ENCODE peak calls at places on chromosomes 13 and 19, in six cellular contexts. One of them, this sample, is unnamed.

GRCh38 chr13:83220241-83220640 is 662.0 kb downstream of the SLITRK1 start:
- DNase-seq in HepG2: no peak
- DNase-seq in K562: no peak
- DNase-seq in GM12878: no peak
- DNase-seq in A549: no peak
- DNase-seq in endothelial cell of umbilical vein: no peak
- DNase-seq in this sample: no peak

GRCh38 chr13:48511621-48512232 is 21.2 kb downstream of the RCBTB2 start:
- DNase-seq in HepG2: no peak
- DNase-seq in K562: no peak
- DNase-seq in GM12878: no peak
- DNase-seq in A549: no peak
- DNase-seq in endothelial cell of umbilical vein: peak
- DNase-seq in this sample: no peak

GRCh38 chr19:46412034-46412982 is 1.1 kb downstream of the CCDC8 start:
- DNase-seq in HepG2: no peak
- DNase-seq in K562: no peak
- DNase-seq in GM12878: no peak
- DNase-seq in A549: no peak
- DNase-seq in endothelial cell of umbilical vein: no peak
- DNase-seq in this sample: no peak

GRCh38 chr19:30090476-30090875 is 148.4 kb downstream of the URI1 start:
- DNase-seq in HepG2: no peak
- DNase-seq in K562: no peak
- DNase-seq in GM12878: no peak
- DNase-seq in A549: no peak
- DNase-seq in endothelial cell of umbilical vein: no peak
- DNase-seq in this sample: no peak

GRCh38 chr13:53783466-53783865 is 754.9 kb downstream of the OLFM4 start:
- DNase-seq in HepG2: no peak
- DNase-seq in K562: no peak
- DNase-seq in GM12878: no peak
- DNase-seq in A549: no peak
- DNase-seq in endothelial cell of umbilical vein: no peak
- DNase-seq in this sample: no peak

GRCh38 chr13:74423434-74423833 is 289.2 kb upstream of the KLF12 start:
- DNase-seq in HepG2: no peak
- DNase-seq in K562: no peak
- DNase-seq in GM12878: no peak
- DNase-seq in A549: no peak
- DNase-seq in endothelial cell of umbilical vein: no peak
- DNase-seq in this sample: no peak

GRCh38 chr19:51027126-51027806 is 850 bp upstream of the KLK11 start:
- DNase-seq in HepG2: no peak
- DNase-seq in K562: no peak
- DNase-seq in GM12878: no peak
- DNase-seq in A549: no peak
- DNase-seq in endothelial cell of umbilical vein: no peak
- DNase-seq in this sample: no peak

GRCh38 chr13:37138169-37138568 is 32.7 kb upstream of the CSNK1A1L start:
- DNase-seq in HepG2: peak
- DNase-seq in K562: peak
- DNase-seq in GM12878: no peak
- DNase-seq in A549: peak
- DNase-seq in endothelial cell of umbilical vein: no peak
- DNase-seq in this sample: no peak

GRCh38 chr13:35966024-35966423 is 165.2 kb downstream of the DCLK1 start:
- DNase-seq in HepG2: no peak
- DNase-seq in K562: no peak
- DNase-seq in GM12878: no peak
- DNase-seq in A549: no peak
- DNase-seq in endothelial cell of umbilical vein: no peak
- DNase-seq in this sample: no peak

DNA sequence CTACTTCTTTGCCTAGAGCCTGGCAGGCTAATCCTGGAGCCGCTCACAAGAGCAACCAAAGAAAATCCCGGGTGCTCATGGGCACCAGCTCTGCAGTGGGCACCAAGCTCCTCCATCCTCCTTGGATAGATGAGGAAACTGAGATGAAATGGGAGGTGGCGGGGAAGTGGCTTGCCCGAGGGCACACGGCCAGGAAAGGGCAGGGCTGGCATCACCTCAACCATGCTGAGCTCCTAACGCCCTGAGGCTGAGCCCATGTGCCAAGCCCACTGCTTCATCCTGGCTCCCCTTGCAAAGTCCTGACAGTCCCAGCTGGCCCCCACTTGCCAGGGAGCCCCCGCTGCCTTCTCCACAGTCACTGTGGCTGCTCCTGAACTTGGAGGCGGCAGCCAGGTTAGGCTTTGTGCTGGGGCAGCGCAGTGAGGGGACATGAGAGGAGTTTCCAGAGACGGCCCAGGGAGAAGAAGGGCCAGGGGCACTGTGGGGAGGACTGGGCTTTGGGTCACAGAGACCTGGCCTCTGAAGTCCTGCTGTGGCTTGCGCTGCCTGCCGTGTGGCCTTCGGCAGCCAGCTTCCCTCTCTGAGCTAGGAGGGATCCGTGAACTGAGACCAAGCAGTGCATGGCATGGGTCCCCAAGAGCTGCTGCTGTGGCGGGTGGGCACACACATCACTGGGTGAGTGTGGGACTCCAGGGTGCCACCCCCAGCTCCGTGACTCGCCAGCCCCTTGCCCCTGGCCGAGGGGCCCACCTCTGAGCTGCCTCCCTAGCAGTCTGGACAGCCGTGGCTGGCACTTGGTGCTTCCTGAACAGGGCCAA is 17.5 kb downstream of the TMED1 start:
- DNase-seq in HepG2: no peak
- DNase-seq in K562: no peak
- DNase-seq in GM12878: no peak
- DNase-seq in A549: no peak
- DNase-seq in endothelial cell of umbilical vein: no peak
- DNase-seq in this sample: no peak
- TF ChIP-seq MAX in HepG2: no peak
- TF ChIP-seq MAX in K562: no peak
- TF ChIP-seq MAX in GM12878: no peak
- TF ChIP-seq MAX in A549: no peak
- TF ChIP-seq MAX in endothelial cell of umbilical vein: no peak
- TF ChIP-seq MAX in this sample: no peak

GRCh38 chr13:43304449-43304848 is 281.1 kb downstream of the DNAJC15 start:
- DNase-seq in HepG2: no peak
- DNase-seq in K562: no peak
- DNase-seq in GM12878: no peak
- DNase-seq in A549: no peak
- DNase-seq in endothelial cell of umbilical vein: no peak
- DNase-seq in this sample: no peak
- TF ChIP-seq MYC in HepG2: no peak
- TF ChIP-seq MYC in K562: no peak
- TF ChIP-seq MYC in GM12878: no peak
- TF ChIP-seq MYC in A549: no peak
- TF ChIP-seq MYC in endothelial cell of umbilical vein: no peak
- TF ChIP-seq MYC in this sample: no peak

GRCh38 chr19:48807590-48808308 is 3.1 kb downstream of the BCAT2 start:
- DNase-seq in HepG2: peak
- DNase-seq in K562: peak
- DNase-seq in GM12878: no peak
- DNase-seq in A549: peak
- DNase-seq in endothelial cell of umbilical vein: no peak
- DNase-seq in this sample: peak
- TF ChIP-seq CTCF in HepG2: peak
- TF ChIP-seq CTCF in K562: peak
- TF ChIP-seq CTCF in GM12878: peak
- TF ChIP-seq CTCF in A549: peak
- TF ChIP-seq CTCF in endothelial cell of umbilical vein: no peak
- TF ChIP-seq CTCF in this sample: no peak

DNA sequence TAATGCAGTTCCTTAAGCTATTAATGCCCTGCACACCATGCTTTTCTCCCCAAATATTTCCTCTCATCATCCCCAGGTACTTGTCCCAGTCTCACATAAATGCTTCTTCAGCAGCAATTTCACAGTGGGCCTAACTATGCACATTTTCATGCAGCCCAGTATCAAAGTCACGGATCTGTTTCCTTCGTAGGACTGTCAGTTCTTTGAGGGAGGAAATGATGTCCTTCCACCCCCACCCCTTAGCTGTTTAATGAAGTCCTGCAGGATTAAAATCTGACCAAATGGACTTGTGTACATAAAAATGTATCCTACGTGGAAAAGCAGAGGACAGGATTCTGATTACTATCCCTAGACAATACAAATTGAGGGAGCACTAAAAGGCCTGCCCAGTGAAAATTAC is 68.6 kb upstream of the ARGLU1 start:
- DNase-seq in HepG2: no peak
- DNase-seq in K562: no peak
- DNase-seq in GM12878: no peak
- DNase-seq in A549: no peak
- DNase-seq in endothelial cell of umbilical vein: no peak
- DNase-seq in this sample: no peak
- TF ChIP-seq MAX in HepG2: no peak
- TF ChIP-seq MAX in K562: no peak
- TF ChIP-seq MAX in GM12878: no peak
- TF ChIP-seq MAX in A549: no peak
- TF ChIP-seq MAX in endothelial cell of umbilical vein: no peak
- TF ChIP-seq MAX in this sample: no peak

GRCh38 chr13:110336108-110336507 is 29.0 kb downstream of the COL4A2 start:
- DNase-seq in HepG2: no peak
- DNase-seq in K562: no peak
- DNase-seq in GM12878: no peak
- DNase-seq in A549: no peak
- DNase-seq in endothelial cell of umbilical vein: no peak
- DNase-seq in this sample: no peak
- TF ChIP-seq MYC in HepG2: no peak
- TF ChIP-seq MYC in K562: no peak
- TF ChIP-seq MYC in GM12878: no peak
- TF ChIP-seq MYC in A549: no peak
- TF ChIP-seq MYC in endothelial cell of umbilical vein: no peak
- TF ChIP-seq MYC in this sample: no peak

GRCh38 chr19:5537870-5538269 is 29.9 kb downstream of the TINCR start:
- DNase-seq in HepG2: no peak
- DNase-seq in K562: no peak
- DNase-seq in GM12878: no peak
- DNase-seq in A549: no peak
- DNase-seq in endothelial cell of umbilical vein: no peak
- DNase-seq in this sample: no peak

GRCh38 chr19:5530701-5531100 is 37.1 kb downstream of the TINCR start:
- DNase-seq in HepG2: no peak
- DNase-seq in K562: no peak
- DNase-seq in GM12878: no peak
- DNase-seq in A549: no peak
- DNase-seq in endothelial cell of umbilical vein: no peak
- DNase-seq in this sample: no peak

GRCh38 chr19:5536337-5536894 is 31.3 kb downstream of the TINCR start:
- DNase-seq in HepG2: no peak
- DNase-seq in K562: peak
- DNase-seq in GM12878: no peak
- DNase-seq in A549: peak
- DNase-seq in endothelial cell of umbilical vein: no peak
- DNase-seq in this sample: no peak

GRCh38 chr19:5533257-5533656 is 34.5 kb downstream of the TINCR start:
- DNase-seq in HepG2: no peak
- DNase-seq in K562: no peak
- DNase-seq in GM12878: no peak
- DNase-seq in A549: no peak
- DNase-seq in endothelial cell of umbilical vein: no peak
- DNase-seq in this sample: no peak

GRCh38 chr19:5534787-5535586 is 32.8 kb downstream of the TINCR start:
- DNase-seq in HepG2: no peak
- DNase-seq in K562: peak
- DNase-seq in GM12878: no peak
- DNase-seq in A549: peak
- DNase-seq in endothelial cell of umbilical vein: no peak
- DNase-seq in this sample: peak
- TF ChIP-seq CTCF in HepG2: peak
- TF ChIP-seq CTCF in K562: peak
- TF ChIP-seq CTCF in GM12878: peak
- TF ChIP-seq CTCF in A549: peak
- TF ChIP-seq CTCF in endothelial cell of umbilical vein: no peak
- TF ChIP-seq CTCF in this sample: peak

GRCh38 chr13:19589312-19589711 is 28.0 kb upstream of the TPTE2 start:
- DNase-seq in HepG2: no peak
- DNase-seq in K562: no peak
- DNase-seq in GM12878: no peak
- DNase-seq in A549: no peak
- DNase-seq in endothelial cell of umbilical vein: no peak
- DNase-seq in this sample: no peak
- TF ChIP-seq MAX in HepG2: no peak
- TF ChIP-seq MAX in K562: no peak
- TF ChIP-seq MAX in GM12878: no peak
- TF ChIP-seq MAX in A549: no peak
- TF ChIP-seq MAX in endothelial cell of umbilical vein: no peak
- TF ChIP-seq MAX in this sample: no peak

GRCh38 chr13:110911880-110912279 is 3.0 kb downstream of the ANKRD10 start:
- DNase-seq in HepG2: no peak
- DNase-seq in K562: no peak
- DNase-seq in GM12878: no peak
- DNase-seq in A549: no peak
- DNase-seq in endothelial cell of umbilical vein: no peak
- DNase-seq in this sample: no peak

GRCh38 chr13:110912651-110913051 is 2.2 kb downstream of the ANKRD10 start:
- DNase-seq in HepG2: peak
- DNase-seq in K562: peak
- DNase-seq in GM12878: no peak
- DNase-seq in A549: peak
- DNase-seq in endothelial cell of umbilical vein: peak
- DNase-seq in this sample: peak

GRCh38 chr13:110913911-110914292 is 967 bp downstream of the ANKRD10 start:
- DNase-seq in HepG2: no peak
- DNase-seq in K562: no peak
- DNase-seq in GM12878: no peak
- DNase-seq in A549: no peak
- DNase-seq in endothelial cell of umbilical vein: no peak
- DNase-seq in this sample: no peak

GRCh38 chr13:110914293-110915056 is 394 bp downstream of the ANKRD10 start:
- DNase-seq in HepG2: peak
- DNase-seq in K562: peak
- DNase-seq in GM12878: no peak
- DNase-seq in A549: peak
- DNase-seq in endothelial cell of umbilical vein: peak
- DNase-seq in this sample: peak

GRCh38 chr13:110913322-110913721 is 1.5 kb downstream of the ANKRD10 start:
- DNase-seq in HepG2: peak
- DNase-seq in K562: no peak
- DNase-seq in GM12878: no peak
- DNase-seq in A549: no peak
- DNase-seq in endothelial cell of umbilical vein: no peak
- DNase-seq in this sample: peak
- TF ChIP-seq MYC in HepG2: no peak
- TF ChIP-seq MYC in K562: no peak
- TF ChIP-seq MYC in GM12878: no peak
- TF ChIP-seq MYC in A549: no peak
- TF ChIP-seq MYC in endothelial cell of umbilical vein: no peak
- TF ChIP-seq MYC in this sample: no peak